ENCODE peak calls at places on chromosomes 7 and 10, in eight cellular contexts. One of them, this sample, is unnamed. For H3K36me3, the result is how much of the 10 kb centered on the place peaks cover.

GRCh38 chr7:158569858-158570239 is 17.8 kb downstream of the PTPRN2 start:
- DNase-seq in upper lobe of left lung: no peak
- DNase-seq in HepG2: no peak
- DNase-seq in ovary: no peak
- DNase-seq in tibial nerve: no peak
- DNase-seq in suprapubic skin: no peak
- DNase-seq in transverse colon: no peak
- DNase-seq in stomach: no peak
- DNase-seq in this sample: no peak

GRCh38 chr7:50632561-50633413 is 67.6 kb upstream of the DDC start:
- DNase-seq in upper lobe of left lung: peak
- DNase-seq in HepG2: peak
- DNase-seq in ovary: no peak
- DNase-seq in tibial nerve: peak
- DNase-seq in suprapubic skin: no peak
- DNase-seq in transverse colon: peak
- DNase-seq in stomach: peak
- DNase-seq in this sample: no peak

GRCh38 chr7:19964198-19964597 is 190.8 kb upstream of the TMEM196 start:
- DNase-seq in upper lobe of left lung: no peak
- DNase-seq in HepG2: no peak
- DNase-seq in ovary: no peak
- DNase-seq in tibial nerve: no peak
- DNase-seq in suprapubic skin: no peak
- DNase-seq in transverse colon: no peak
- DNase-seq in stomach: no peak
- DNase-seq in this sample: no peak

GRCh38 chr10:97861351-97861750 is 11.7 kb downstream of the GOLGA7B start:
- DNase-seq in upper lobe of left lung: peak
- DNase-seq in HepG2: no peak
- DNase-seq in ovary: no peak
- DNase-seq in tibial nerve: no peak
- DNase-seq in suprapubic skin: no peak
- DNase-seq in transverse colon: no peak
- DNase-seq in stomach: no peak
- DNase-seq in this sample: no peak

GRCh38 chr10:114131094-114131493 is 42.9 kb downstream of the CCDC186 start:
- DNase-seq in upper lobe of left lung: no peak
- DNase-seq in HepG2: no peak
- DNase-seq in ovary: no peak
- DNase-seq in tibial nerve: no peak
- DNase-seq in suprapubic skin: no peak
- DNase-seq in transverse colon: no peak
- DNase-seq in stomach: no peak
- DNase-seq in this sample: no peak

GRCh38 chr10:133241501-133242205 is 4.0 kb downstream of the VENTX start:
- DNase-seq in upper lobe of left lung: no peak
- DNase-seq in HepG2: no peak
- DNase-seq in ovary: no peak
- DNase-seq in tibial nerve: no peak
- DNase-seq in suprapubic skin: no peak
- DNase-seq in transverse colon: no peak
- DNase-seq in stomach: no peak
- DNase-seq in this sample: no peak

GRCh38 chr10:79244068-79244442 is 103.2 kb upstream of the PPIF start:
- DNase-seq in upper lobe of left lung: no peak
- DNase-seq in HepG2: no peak
- DNase-seq in ovary: no peak
- DNase-seq in tibial nerve: no peak
- DNase-seq in suprapubic skin: no peak
- DNase-seq in transverse colon: no peak
- DNase-seq in stomach: no peak
- DNase-seq in this sample: no peak

GRCh38 chr10:71811351-71811750 is 38.0 kb upstream of the VSIR start:
- DNase-seq in upper lobe of left lung: no peak
- DNase-seq in HepG2: no peak
- DNase-seq in ovary: no peak
- DNase-seq in tibial nerve: no peak
- DNase-seq in suprapubic skin: no peak
- DNase-seq in transverse colon: no peak
- DNase-seq in stomach: no peak
- DNase-seq in this sample: no peak

GRCh38 chr10:58300676-58301075 is 31.7 kb downstream of the CISD1 start:
- DNase-seq in upper lobe of left lung: no peak
- DNase-seq in HepG2: no peak
- DNase-seq in ovary: no peak
- DNase-seq in tibial nerve: no peak
- DNase-seq in suprapubic skin: no peak
- DNase-seq in transverse colon: no peak
- DNase-seq in stomach: no peak
- DNase-seq in this sample: no peak

GRCh38 chr7:32088336-32088975 is 18.2 kb upstream of the PDE1C start:
- DNase-seq in upper lobe of left lung: no peak
- DNase-seq in HepG2: no peak
- DNase-seq in ovary: no peak
- DNase-seq in tibial nerve: no peak
- DNase-seq in suprapubic skin: no peak
- DNase-seq in transverse colon: no peak
- DNase-seq in stomach: no peak
- DNase-seq in this sample: peak

GRCh38 chr7:111872837-111873646 is 310.8 kb upstream of the IMMP2L start:
- DNase-seq in upper lobe of left lung: no peak
- DNase-seq in HepG2: no peak
- DNase-seq in ovary: no peak
- DNase-seq in tibial nerve: no peak
- DNase-seq in suprapubic skin: no peak
- DNase-seq in transverse colon: no peak
- DNase-seq in stomach: no peak
- DNase-seq in this sample: no peak

GRCh38 chr7:11077816-11078215 is 104.1 kb downstream of the PHF14 start:
- DNase-seq in upper lobe of left lung: no peak
- DNase-seq in HepG2: no peak
- DNase-seq in ovary: no peak
- DNase-seq in tibial nerve: no peak
- DNase-seq in suprapubic skin: no peak
- DNase-seq in transverse colon: no peak
- DNase-seq in stomach: no peak
- DNase-seq in this sample: no peak

GRCh38 chr10:70558295-70558694 is 44.2 kb downstream of the PRF1 start:
- DNase-seq in upper lobe of left lung: no peak
- DNase-seq in HepG2: no peak
- DNase-seq in ovary: no peak
- DNase-seq in tibial nerve: no peak
- DNase-seq in suprapubic skin: no peak
- DNase-seq in transverse colon: no peak
- DNase-seq in stomach: no peak
- DNase-seq in this sample: no peak

GRCh38 chr7:155764432-155764798 is 47.8 kb downstream of the SHH start:
- DNase-seq in upper lobe of left lung: no peak
- DNase-seq in HepG2: no peak
- DNase-seq in ovary: no peak
- DNase-seq in tibial nerve: no peak
- DNase-seq in suprapubic skin: no peak
- DNase-seq in transverse colon: no peak
- DNase-seq in stomach: no peak
- DNase-seq in this sample: no peak

GRCh38 chr7:50721160-50721559 is 61.5 kb downstream of the GRB10 start:
- DNase-seq in upper lobe of left lung: no peak
- DNase-seq in HepG2: no peak
- DNase-seq in ovary: no peak
- DNase-seq in tibial nerve: no peak
- DNase-seq in suprapubic skin: no peak
- DNase-seq in transverse colon: no peak
- DNase-seq in stomach: no peak
- DNase-seq in this sample: no peak

GRCh38 chr7:70681847-70682350 is 450.0 kb upstream of the GALNT17 start:
- DNase-seq in upper lobe of left lung: no peak
- DNase-seq in HepG2: no peak
- DNase-seq in ovary: no peak
- DNase-seq in tibial nerve: no peak
- DNase-seq in suprapubic skin: no peak
- DNase-seq in transverse colon: no peak
- DNase-seq in stomach: no peak
- DNase-seq in this sample: no peak

GRCh38 chr10:71547290-71547689 is 150.6 kb downstream of the CDH23 start:
- DNase-seq in upper lobe of left lung: no peak
- DNase-seq in HepG2: no peak
- DNase-seq in ovary: no peak
- DNase-seq in tibial nerve: no peak
- DNase-seq in suprapubic skin: no peak
- DNase-seq in transverse colon: no peak
- DNase-seq in stomach: peak
- DNase-seq in this sample: no peak

GRCh38 chr10:49174261-49174925 is 13.8 kb downstream of the TMEM273 start:
- DNase-seq in upper lobe of left lung: no peak
- DNase-seq in HepG2: no peak
- DNase-seq in ovary: no peak
- DNase-seq in tibial nerve: no peak
- DNase-seq in suprapubic skin: peak
- DNase-seq in transverse colon: no peak
- DNase-seq in stomach: no peak
- DNase-seq in this sample: peak
- TF ChIP-seq EP300 in upper lobe of left lung: no peak
- TF ChIP-seq EP300 in HepG2: no peak
- TF ChIP-seq EP300 in ovary: no peak
- TF ChIP-seq EP300 in tibial nerve: no peak
- TF ChIP-seq EP300 in suprapubic skin: no peak
- TF ChIP-seq EP300 in transverse colon: no peak
- TF ChIP-seq EP300 in stomach: no peak
- TF ChIP-seq EP300 in this sample: no peak

DNA sequence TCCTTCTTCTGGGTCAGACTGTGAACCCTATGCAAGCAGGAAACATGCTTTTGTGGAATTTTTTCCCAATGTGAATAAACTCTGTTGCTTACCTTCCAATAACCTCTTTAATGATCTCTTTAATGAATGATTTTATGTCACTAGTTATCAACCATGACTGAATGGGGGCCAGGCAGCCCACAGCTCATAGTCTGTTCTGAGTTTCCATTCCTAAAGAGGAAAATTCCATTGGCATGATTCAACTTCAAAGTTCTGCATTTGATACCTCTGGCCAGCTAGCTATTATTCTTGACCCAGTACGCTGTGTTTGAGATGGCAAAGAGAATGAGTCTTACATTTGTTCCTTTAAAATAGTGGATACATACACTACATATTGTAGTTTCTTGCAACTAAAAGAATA is 867.8 kb upstream of the CELF2 start:
- DNase-seq in upper lobe of left lung: no peak
- DNase-seq in HepG2: no peak
- DNase-seq in ovary: no peak
- DNase-seq in tibial nerve: no peak
- DNase-seq in suprapubic skin: no peak
- DNase-seq in transverse colon: no peak
- DNase-seq in stomach: no peak
- DNase-seq in this sample: no peak
- TF ChIP-seq POLR2A in upper lobe of left lung: no peak
- TF ChIP-seq POLR2A in HepG2: no peak
- TF ChIP-seq POLR2A in ovary: no peak
- TF ChIP-seq POLR2A in tibial nerve: no peak
- TF ChIP-seq POLR2A in suprapubic skin: no peak
- TF ChIP-seq POLR2A in transverse colon: no peak
- TF ChIP-seq POLR2A in stomach: no peak
- TF ChIP-seq POLR2A in this sample: no peak

DNA sequence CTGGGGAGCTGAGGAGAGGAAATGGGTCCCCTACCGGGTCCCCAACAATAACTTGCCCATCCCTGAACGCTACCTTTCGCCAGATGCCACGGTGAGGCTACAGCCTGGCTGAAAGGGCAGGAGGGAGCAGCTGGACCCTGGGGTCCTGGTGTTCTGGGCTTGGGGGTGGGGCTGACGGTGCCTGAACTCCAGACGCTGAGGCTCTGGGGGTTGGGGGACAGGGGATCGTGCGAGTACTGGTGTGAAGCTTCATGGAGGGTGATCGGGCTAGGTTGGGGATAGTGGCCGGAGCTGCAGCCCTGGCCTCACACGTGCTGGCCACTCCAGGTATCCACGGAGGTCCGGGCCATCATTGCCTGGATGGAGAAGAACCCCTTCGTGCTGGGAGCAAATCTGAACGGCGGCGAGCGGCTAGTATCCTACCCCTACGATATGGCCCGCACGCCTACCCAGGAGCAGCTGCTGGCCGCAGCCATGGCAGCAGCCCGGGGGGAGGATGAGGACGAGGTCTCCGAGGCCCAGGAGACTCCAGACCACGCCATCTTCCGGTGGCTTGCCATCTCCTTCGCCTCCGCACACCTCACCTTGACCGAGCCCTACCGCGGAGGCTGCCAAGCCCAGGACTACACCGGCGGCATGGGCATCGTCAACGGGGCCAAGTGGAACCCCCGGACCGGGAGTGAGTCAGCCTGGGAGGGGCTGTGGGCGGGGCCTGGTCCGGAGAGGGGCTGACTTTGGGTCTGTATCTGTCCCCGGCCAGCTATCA is 8.3 kb downstream of the AEBP1 start:
- DNase-seq in upper lobe of left lung: no peak
- DNase-seq in HepG2: no peak
- DNase-seq in ovary: no peak
- DNase-seq in tibial nerve: no peak
- DNase-seq in suprapubic skin: no peak
- DNase-seq in transverse colon: no peak
- DNase-seq in stomach: no peak
- DNase-seq in this sample: no peak
- H3K36me3 ChIP-seq in upper lobe of left lung: half or more
- H3K36me3 ChIP-seq in HepG2: under half
- H3K36me3 ChIP-seq in ovary: under half
- H3K36me3 ChIP-seq in tibial nerve: under half
- H3K36me3 ChIP-seq in suprapubic skin: half or more
- H3K36me3 ChIP-seq in transverse colon: under half
- H3K36me3 ChIP-seq in stomach: half or more
- H3K36me3 ChIP-seq in this sample: under half

GRCh38 chr10:110919349-110919931 is at the start of gene SHOC2:
- DNase-seq in upper lobe of left lung: peak
- DNase-seq in HepG2: no peak
- DNase-seq in ovary: peak
- DNase-seq in tibial nerve: no peak
- DNase-seq in suprapubic skin: peak
- DNase-seq in transverse colon: peak
- DNase-seq in stomach: peak
- DNase-seq in this sample: no peak

GRCh38 chr10:110927461-110927860 is 8.1 kb downstream of the SHOC2 start:
- DNase-seq in upper lobe of left lung: no peak
- DNase-seq in HepG2: no peak
- DNase-seq in ovary: no peak
- DNase-seq in tibial nerve: no peak
- DNase-seq in suprapubic skin: no peak
- DNase-seq in transverse colon: no peak
- DNase-seq in stomach: no peak
- DNase-seq in this sample: no peak

GRCh38 chr10:110918633-110919348 is at the start of gene BBIP1:
- DNase-seq in upper lobe of left lung: no peak
- DNase-seq in HepG2: peak
- DNase-seq in ovary: peak
- DNase-seq in tibial nerve: peak
- DNase-seq in suprapubic skin: no peak
- DNase-seq in transverse colon: no peak
- DNase-seq in stomach: no peak
- DNase-seq in this sample: peak

GRCh38 chr10:110919971-110920881 is 822 bp downstream of the SHOC2 start:
- DNase-seq in upper lobe of left lung: peak
- DNase-seq in HepG2: no peak
- DNase-seq in ovary: peak
- DNase-seq in tibial nerve: peak
- DNase-seq in suprapubic skin: no peak
- DNase-seq in transverse colon: peak
- DNase-seq in stomach: no peak
- DNase-seq in this sample: no peak

GRCh38 chr10:110923856-110924493 is 4.6 kb downstream of the SHOC2 start:
- DNase-seq in upper lobe of left lung: no peak
- DNase-seq in HepG2: peak
- DNase-seq in ovary: no peak
- DNase-seq in tibial nerve: no peak
- DNase-seq in suprapubic skin: no peak
- DNase-seq in transverse colon: no peak
- DNase-seq in stomach: no peak
- DNase-seq in this sample: no peak
- TF ChIP-seq EP300 in upper lobe of left lung: no peak
- TF ChIP-seq EP300 in HepG2: no peak
- TF ChIP-seq EP300 in ovary: no peak
- TF ChIP-seq EP300 in tibial nerve: no peak
- TF ChIP-seq EP300 in suprapubic skin: no peak
- TF ChIP-seq EP300 in transverse colon: no peak
- TF ChIP-seq EP300 in stomach: no peak
- TF ChIP-seq EP300 in this sample: no peak

This sample was measured in esophagus muscularis mucosa.